ENCODE peak calls at places on chromosomes 2 and 18, in four cellular contexts. K is IMR-90, Z is sigmoid colon, V is suprapubic skin. W is an unnamed sample.

GRCh38 chr18:62839874-62840713 is 124.8 kb downstream of the PHLPP1 start:
- DNase-seq in K (peak; percentile 54), Z (no peak), V (no peak), W (no peak)

GRCh38 chr2:142601794-142602193 is 275.7 kb upstream of the KYNU start:
- DNase-seq in Z (no peak), K (no peak), V (no peak), W (no peak)

GRCh38 chr2:170770008-170770303 is 222 bp upstream of the ERICH2 start:
- DNase-seq in K (no peak), V (no peak), Z (no peak), W (no peak)

GRCh38 chr18:75393721-75394120 is 33.8 kb downstream of the SMIM21 start:
- DNase-seq in K (no peak), Z (no peak), V (no peak), W (no peak)

GRCh38 chr2:84919885-84920580 is 14.6 kb downstream of the TMSB10 start:
- DNase-seq in V (no peak), K (peak; percentile 99), Z (peak; percentile 77), W (peak; percentile 79)

GRCh38 chr18:78676622-78677482 is 302.8 kb upstream of the SALL3 start:
- DNase-seq in Z (no peak), V (peak; percentile 60), K (no peak), W (no peak)

GRCh38 chr2:49687873-49688272 is 533.6 kb upstream of the FSHR start:
- DNase-seq in K (no peak), Z (no peak), V (no peak), W (no peak)

GRCh38 chr2:189566046-189566445 is 14.5 kb downstream of the SLC40A1 start:
- DNase-seq in V (no peak), Z (no peak), K (no peak), W (no peak)

GRCh38 chr18:68627812-68628211 is 87.1 kb downstream of the TMX3 start:
- DNase-seq in V (no peak), Z (no peak), K (no peak), W (no peak)

GRCh38 chr2:70489165-70489564 is 64.5 kb downstream of the TGFA start:
- DNase-seq in Z (no peak), K (no peak), V (no peak), W (no peak)

GRCh38 chr2:27721335-27721734 is 50.2 kb upstream of the MRPL33 start:
- DNase-seq in Z (no peak), K (no peak), V (no peak), W (no peak)

GRCh38 chr2:191696001-191696400 is 18.1 kb downstream of the NABP1 start:
- DNase-seq in Z (peak; percentile 72), K (peak; percentile 97), V (no peak), W (no peak)

GRCh38 chr18:76958692-76959341 is 136.5 kb downstream of the ZNF236 start:
- DNase-seq in V (no peak), K (no peak), Z (no peak), W (no peak)

GRCh38 chr18:44564922-44565321 is 115.8 kb upstream of the SETBP1 start:
- DNase-seq in V (no peak), Z (no peak), K (peak; percentile 8), W (no peak)

GRCh38 chr2:230942920-230943896 is 18.2 kb upstream of the GPR55 start:
- DNase-seq in Z (no peak), K (no peak), V (no peak), W (peak; percentile 21)
- TF ChIP-seq POLR2A in Z (no peak), K (no peak), V (no peak), W (no peak)

GRCh38 chr2:97775074-97775473 is 61.7 kb downstream of the ZAP70 start:
- DNase-seq in Z (no peak), V (no peak), K (no peak), W (no peak)

GRCh38 chr2:97770450-97770849 is 57.1 kb downstream of the ZAP70 start:
- DNase-seq in V (no peak), K (no peak), Z (no peak), W (no peak)

GRCh38 chr2:97779141-97779540 is 65.8 kb downstream of the ZAP70 start:
- DNase-seq in V (no peak), K (no peak), Z (no peak), W (no peak)

GRCh38 chr2:97769308-97769707 is 55.9 kb downstream of the ZAP70 start:
- DNase-seq in K (no peak), Z (no peak), V (no peak), W (no peak)

DNA sequence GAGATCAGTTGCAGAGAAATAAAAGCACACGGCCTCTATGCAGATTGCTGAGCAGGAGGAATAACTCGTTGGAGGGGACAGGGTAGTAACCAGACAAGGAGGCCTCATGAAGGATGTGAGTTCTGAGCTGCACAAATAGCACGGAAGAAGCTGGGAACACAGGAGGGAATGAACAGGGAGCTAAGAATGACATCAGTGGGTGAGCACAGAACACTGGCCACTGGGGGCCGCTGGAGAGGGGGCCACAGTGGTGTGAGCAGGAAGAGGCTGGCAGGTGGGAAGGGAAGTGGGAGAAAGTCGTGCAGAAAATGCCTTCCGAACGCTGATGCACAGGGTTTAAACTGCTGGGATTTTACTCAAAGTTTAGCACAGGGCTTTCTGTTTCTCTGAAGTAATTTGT is 61.0 kb downstream of the ZAP70 start:
- DNase-seq in Z (no peak), V (no peak), K (no peak), W (no peak)
- TF ChIP-seq CTCF in Z (no peak), V (no peak), K (peak; percentile 19), W (no peak)

DNA sequence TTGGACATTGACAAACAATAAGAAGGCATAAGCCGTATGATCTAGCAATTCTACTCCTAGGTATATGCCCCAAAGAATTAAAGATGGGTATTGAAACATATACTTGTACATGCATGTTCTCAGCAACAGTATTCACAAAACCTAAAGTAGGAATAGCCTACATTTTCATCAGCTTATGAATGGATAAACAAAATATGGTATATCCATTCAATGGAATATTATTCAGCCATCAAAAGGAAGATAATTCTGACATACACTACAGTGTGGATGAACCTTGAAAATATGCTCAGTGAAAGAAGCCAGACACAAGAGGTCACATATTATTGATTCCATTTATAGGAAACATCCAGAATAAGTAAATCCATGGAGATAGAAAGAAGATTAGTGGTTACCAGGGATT is 56.0 kb downstream of the CELF4 start:
- DNase-seq in V (no peak), Z (no peak), K (no peak), W (no peak)
- H3K36me3 ChIP-seq in V (no peaks in the 10 kb centered on the region), Z (no peaks in the 10 kb centered on the region), K (no peaks in the 10 kb centered on the region), W (no peaks in the 10 kb centered on the region)

GRCh38 chr2:146370821-146371220 is 1474.0 kb upstream of the ACVR2A start:
- DNase-seq in K (peak; percentile 41), Z (no peak), V (no peak), W (no peak)
- TF ChIP-seq POLR2A in K (no peak), Z (no peak), V (no peak), W (no peak)

GRCh38 chr2:5364361-5364760 is 327.8 kb upstream of the SOX11 start:
- DNase-seq in Z (no peak), K (no peak), V (no peak), W (no peak)

GRCh38 chr2:5367321-5367720 is 324.9 kb upstream of the SOX11 start:
- DNase-seq in Z (no peak), V (no peak), K (no peak), W (no peak)

GRCh38 chr2:5373200-5373599 is 319.0 kb upstream of the SOX11 start:
- DNase-seq in K (no peak), V (no peak), Z (no peak), W (no peak)

GRCh38 chr2:5365871-5366461 is 326.2 kb upstream of the SOX11 start:
- DNase-seq in V (no peak), Z (peak; percentile 79), K (peak; percentile 4), W (peak; percentile 78)

GRCh38 chr2:5368263-5368662 is 323.9 kb upstream of the SOX11 start:
- DNase-seq in V (no peak), K (no peak), Z (no peak), W (no peak)
- TF ChIP-seq CTCF in V (no peak), K (no peak), Z (no peak), W (no peak)

GRCh38 chr2:135174049-135174801 is 122.1 kb downstream of the RAB3GAP1 start:
- DNase-seq in V (no peak), Z (no peak), K (no peak), W (no peak)
- H3K36me3 ChIP-seq in V (peaks cover 37% of the 10 kb centered on the region), Z (peaks cover 13% of the 10 kb centered on the region), K (peaks cover 27% of the 10 kb centered on the region), W (no peaks in the 10 kb centered on the region)

W was measured in breast epithelium.